ENCODE peak calls at places on chromosomes 11 and 22, in four cellular contexts. P is heart left ventricle, K is cardiac muscle cell, D is neuronal stem cell. E is an unnamed sample.

GRCh38 chr11:45937916-45938315 is 15.5 kb downstream of the LARGE2 start:
- DNase-seq in P (no peak), K (no peak), D (no peak), E (no peak)

GRCh38 chr11:112173152-112173551 is 2.2 kb upstream of the BCO2 start:
- DNase-seq in P (no peak), K (peak; percentile 18), D (no peak), E (no peak)

GRCh38 chr11:68309621-68310185 is 2.7 kb upstream of the LRP5 start:
- DNase-seq in P (no peak), K (no peak), D (no peak), E (no peak)

GRCh38 chr11:134392953-134393615 is 19.0 kb downstream of the B3GAT1 start:
- DNase-seq in P (no peak), K (no peak), D (no peak), E (no peak)

GRCh38 chr11:117851091-117851490 is 25.4 kb downstream of the FXYD6 start:
- DNase-seq in P (no peak), K (peak; percentile 51), D (no peak), E (no peak)

GRCh38 chr11:76444384-76445121 is at the start of gene EMSY:
- DNase-seq in P (peak; percentile 97), K (peak; percentile 100), D (peak; percentile 99), E (peak; percentile 100)

GRCh38 chr11:86396403-86396802 is 21.7 kb downstream of the CCDC81 start:
- DNase-seq in P (no peak), K (no peak), D (no peak), E (no peak)

GRCh38 chr22:40383905-40384304 is 13.5 kb downstream of the SGSM3 start:
- DNase-seq in P (no peak), K (peak; percentile 82), D (no peak), E (no peak)

GRCh38 chr11:128470081-128470480 is 117.3 kb downstream of the ETS1 start:
- DNase-seq in P (no peak), K (no peak), D (no peak), E (no peak)

DNA sequence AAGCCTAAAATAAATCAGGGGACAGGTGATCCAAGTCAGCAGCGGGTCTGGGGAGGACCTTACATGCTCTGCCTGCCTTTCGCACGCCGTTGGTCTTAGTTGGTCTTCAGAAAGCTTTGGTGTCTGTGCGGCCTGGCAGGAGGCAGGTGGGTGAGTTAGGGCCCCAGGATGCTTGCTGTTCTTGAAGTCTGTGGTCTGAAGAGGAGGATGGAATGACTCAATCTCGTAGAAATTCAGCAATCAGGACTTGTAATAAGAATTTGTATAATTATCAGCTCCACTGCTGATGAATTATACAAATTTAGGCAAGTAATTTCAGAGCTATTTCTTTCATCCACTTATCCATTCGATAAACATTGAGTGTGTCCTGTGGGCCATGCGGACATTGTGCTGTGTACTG is 138.5 kb downstream of the FEZ1 start:
- DNase-seq in P (no peak), K (no peak), D (no peak), E (no peak)
- H3K27ac ChIP-seq in P (no peak overlapping the region), K (no peak overlapping the region), D (no peak overlapping the region), E (no peak overlapping the region)

GRCh38 chr22:30777589-30777988 is 82.9 kb downstream of the OSBP2 start:
- DNase-seq in P (no peak), K (no peak), D (no peak), E (no peak)

GRCh38 chr22:30776476-30776875 is 81.8 kb downstream of the OSBP2 start:
- DNase-seq in P (no peak), K (no peak), D (no peak), E (no peak)

GRCh38 chr22:30773919-30774318 is 79.2 kb downstream of the OSBP2 start:
- DNase-seq in P (no peak), K (no peak), D (no peak), E (no peak)

GRCh38 chr22:30778261-30778660 is 83.6 kb downstream of the OSBP2 start:
- DNase-seq in P (no peak), K (no peak), D (no peak), E (no peak)

GRCh38 chr22:30774566-30774965 is 79.9 kb downstream of the OSBP2 start:
- DNase-seq in P (no peak), K (no peak), D (no peak), E (no peak)
- H3K4me3 ChIP-seq in P (no peak overlapping the region), K (no peak overlapping the region), D (no peak overlapping the region), E (no peak overlapping the region)

DNA sequence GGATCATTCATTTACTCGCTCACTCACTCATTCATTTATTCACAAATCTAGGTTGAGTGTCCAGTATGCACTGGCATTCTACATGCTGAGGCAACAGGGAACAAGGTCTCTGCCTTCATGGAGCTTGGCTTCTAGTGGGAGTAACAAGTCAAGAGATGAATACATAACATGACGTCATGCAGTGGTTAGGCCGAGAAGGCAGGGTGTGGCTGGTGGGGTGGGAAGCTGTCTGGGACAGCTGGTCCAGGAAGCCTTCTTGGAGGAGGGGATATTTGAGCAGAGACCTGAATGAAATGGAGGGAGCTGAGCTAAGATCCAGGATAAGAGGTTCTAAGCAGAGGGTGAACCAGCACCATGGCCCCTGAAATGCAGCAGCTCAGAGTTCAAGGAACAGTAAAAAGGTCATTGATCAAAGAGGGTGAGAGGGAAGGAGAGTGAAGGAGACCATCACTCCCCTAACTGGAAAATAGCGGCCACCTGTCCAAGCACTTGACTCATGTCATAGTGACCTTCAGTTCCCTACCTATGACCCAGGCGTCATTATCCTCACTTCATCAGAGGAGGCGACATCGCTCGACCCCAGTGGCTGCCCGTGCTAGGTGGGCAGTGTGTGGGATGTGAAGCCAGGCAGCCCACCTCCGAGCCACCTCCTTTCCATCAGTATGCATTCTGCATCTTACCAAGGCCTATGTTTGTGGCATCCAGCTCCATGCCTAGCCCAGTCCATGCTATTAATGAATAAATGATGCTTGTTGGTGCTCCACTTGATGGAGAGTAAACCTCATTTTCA is 105.0 kb downstream of the TSPAN18 start:
- DNase-seq in P (no peak), K (no peak), D (no peak), E (no peak)
- H3K4me1 ChIP-seq in P (no peaks in the 10 kb centered on the region), K (peaks cover 11% of the 10 kb centered on the region), D (peaks cover 31% of the 10 kb centered on the region), E (no peaks in the 10 kb centered on the region)

GRCh38 chr11:75402002-75402773 is 2.9 kb downstream of the RPS3 start:
- DNase-seq in P (no peak), K (no peak), D (no peak), E (no peak)
- H3K27ac ChIP-seq in P (no peak overlapping the region), K (peak overlapping the region; percentile 15), D (no peak overlapping the region), E (no peak overlapping the region)

DNA sequence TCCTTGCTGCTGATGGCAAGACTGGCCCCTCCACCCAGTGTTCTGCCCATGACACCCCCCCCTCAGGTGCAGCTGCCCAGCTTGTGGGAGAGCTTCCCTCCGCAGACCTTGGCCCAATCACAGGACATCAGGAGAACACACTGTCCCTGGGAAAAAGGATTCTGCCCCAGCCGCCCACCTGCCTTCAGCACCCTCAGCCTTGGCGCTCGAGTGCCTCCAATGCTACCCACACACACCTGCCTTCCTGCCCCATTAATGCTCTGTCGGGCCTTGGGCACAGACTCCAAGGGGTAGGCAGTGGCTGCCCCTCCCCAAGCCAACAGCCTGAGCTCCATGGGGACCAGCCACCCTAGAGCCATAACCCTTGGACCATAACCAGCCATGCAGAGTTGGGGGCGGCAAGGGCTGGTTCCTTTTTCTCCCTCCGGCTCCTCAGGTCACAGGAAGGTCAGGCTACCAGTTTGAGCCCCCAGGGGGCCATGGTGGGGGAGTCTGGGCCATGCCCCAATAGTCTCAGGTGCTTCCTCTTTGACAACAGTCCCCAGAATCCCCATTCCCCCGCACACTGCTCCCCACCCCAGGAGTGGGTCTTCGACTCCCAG is 1.3 kb upstream of the ZNF70 start:
- DNase-seq in P (no peak), K (no peak), D (no peak), E (no peak)
- H3K4me3 ChIP-seq in P (no peak overlapping the region), K (no peak overlapping the region), D (no peak overlapping the region), E (no peak overlapping the region)

GRCh38 chr11:33900159-33900855 is 8.4 kb upstream of the LMO2 start:
- DNase-seq in P (no peak), K (no peak), D (no peak), E (no peak)
- H3K4me1 ChIP-seq in P (peaks cover 3% of the 10 kb centered on the region), K (peaks cover 10% of the 10 kb centered on the region), D (peaks cover 2% of the 10 kb centered on the region), E (no peaks in the 10 kb centered on the region)

DNA sequence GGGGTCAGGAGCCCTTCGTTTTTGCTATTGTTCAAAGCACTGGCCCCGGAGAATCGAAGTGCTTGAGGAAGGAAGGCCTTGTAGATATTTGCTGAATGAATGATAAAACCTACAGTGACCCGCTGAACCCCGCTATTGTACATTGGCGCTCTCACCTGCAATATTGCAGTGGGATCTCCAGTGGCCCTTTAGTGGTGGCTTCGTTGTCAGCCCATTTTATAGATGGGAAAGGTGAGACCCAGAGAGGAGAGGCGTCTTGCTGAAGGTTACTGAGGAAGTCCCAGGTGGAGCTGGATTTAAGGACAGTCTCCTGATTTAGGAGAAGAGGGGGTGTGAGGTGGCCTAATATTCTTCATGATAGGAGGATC is 1.2 kb downstream of the CDC42EP2 start:
- DNase-seq in P (no peak), K (no peak), D (no peak), E (no peak)
- H3K27ac ChIP-seq in P (peak overlapping the region; percentile 94), K (no peak overlapping the region), D (no peak overlapping the region), E (peak overlapping the region; percentile 91)

GRCh38 chr22:25939384-25939783 is 197.4 kb downstream of the MYO18B start:
- DNase-seq in P (no peak), K (no peak), D (no peak), E (no peak)

GRCh38 chr22:25940479-25940878 is 198.5 kb downstream of the MYO18B start:
- DNase-seq in P (no peak), K (no peak), D (no peak), E (no peak)

GRCh38 chr22:25942126-25942988 is 200.4 kb downstream of the MYO18B start:
- DNase-seq in P (peak; percentile 42), K (no peak), D (no peak), E (no peak)

GRCh38 chr22:25941365-25941960 is 199.5 kb downstream of the MYO18B start:
- DNase-seq in P (no peak), K (no peak), D (no peak), E (no peak)

GRCh38 chr22:25942989-25943411 is 201.0 kb downstream of the MYO18B start:
- DNase-seq in P (peak; percentile 58), K (no peak), D (no peak), E (no peak)
- H3K4me3 ChIP-seq in P (no peak overlapping the region), K (no peak overlapping the region), D (no peak overlapping the region), E (no peak overlapping the region)

DNA sequence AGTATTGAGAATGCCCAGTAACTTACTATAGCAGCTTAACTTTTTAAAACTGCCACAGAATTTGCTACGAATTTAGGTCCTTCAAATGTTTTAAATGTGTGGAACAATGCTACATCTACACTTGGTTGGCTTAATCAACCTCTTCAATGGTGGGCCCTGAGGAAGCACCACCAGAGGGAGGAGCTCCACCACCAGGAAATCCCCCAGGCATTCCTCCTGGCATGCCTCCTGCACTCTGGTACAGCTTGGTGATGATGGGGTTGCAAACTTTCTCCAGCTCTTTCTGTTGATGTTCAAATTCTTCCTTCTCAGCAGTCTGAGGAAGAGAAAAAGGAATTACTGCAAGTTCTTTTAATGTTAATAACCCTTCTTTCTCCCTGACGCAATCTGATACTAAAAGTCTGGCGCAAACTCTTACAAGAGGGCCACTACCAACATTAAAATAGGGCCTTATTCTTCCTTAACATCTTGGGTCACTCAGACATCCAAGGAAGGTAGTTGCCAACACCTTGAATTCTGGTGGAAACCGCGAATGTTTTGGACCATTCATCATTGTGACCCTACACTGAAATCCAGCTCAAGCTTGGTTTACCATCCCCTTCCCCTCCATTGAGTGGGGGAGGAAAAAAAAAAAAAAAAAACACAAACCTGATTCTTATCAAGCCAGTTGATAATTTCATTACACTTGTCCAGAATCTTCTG is 4.2 kb downstream of the HSPA8 start:
- DNase-seq in P (no peak), K (no peak), D (no peak), E (no peak)
- H3K4me1 ChIP-seq in P (no peaks in the 10 kb centered on the region), K (peaks cover 30% of the 10 kb centered on the region), D (peaks cover 16% of the 10 kb centered on the region), E (peaks cover 8% of the 10 kb centered on the region)